ENCODE peak calls at places on chromosomes 4 and X, in eight cellular contexts. B is HL-60, H is fibroblast of lung, E is breast epithelium, S is AG04450, V is neural progenitor cell, D is pancreas, U is hepatocyte. N is an unnamed sample.

GRCh38 chr4:147809171-147809570 is 77.3 kb downstream of the ARHGAP10 start:
- DNase-seq in B (no peak), H (no peak), E (no peak), S (no peak), V (no peak), D (no peak), U (no peak), N (no peak)

GRCh38 chrX:97860206-97860605 is 976.5 kb downstream of the RPA4 start:
- DNase-seq in B (no peak), H (peak), E (no peak), S (peak), V (no peak), D (no peak), U (no peak), N (no peak)

GRCh38 chr4:85419103-85419502 is 55.8 kb upstream of the ARHGAP24 start:
- DNase-seq in B (no peak), H (peak), E (no peak), S (no peak), V (no peak), D (no peak), U (no peak), N (no peak)

GRCh38 chr4:113086172-113086695 is 36.8 kb downstream of the ANK2 start:
- DNase-seq in B (no peak), H (no peak), E (no peak), S (no peak), V (no peak), D (no peak), U (no peak), N (no peak)

GRCh38 chrX:22674947-22675346 is 324.8 kb upstream of the DDX53 start:
- DNase-seq in B (no peak), H (no peak), E (no peak), S (no peak), V (peak), D (no peak), U (no peak), N (no peak)

GRCh38 chr4:165784672-165785071 is 88.4 kb upstream of the TLL1 start:
- DNase-seq in B (no peak), H (no peak), E (no peak), S (no peak), V (no peak), D (no peak), U (no peak), N (no peak)

GRCh38 chrX:49039598-49040375 is 3.4 kb downstream of the TFE3 start:
- DNase-seq in B (peak), H (peak), E (no peak), S (peak), V (peak), D (peak), U (peak), N (peak)

GRCh38 chr4:145507636-145508035 is 26.0 kb downstream of the SMAD1 start:
- DNase-seq in B (no peak), H (peak), E (no peak), S (no peak), V (no peak), D (no peak), U (no peak), N (no peak)

GRCh38 chrX:25860322-25860721 is 277.8 kb upstream of the MAGEB18 start:
- DNase-seq in B (no peak), H (no peak), E (no peak), S (no peak), V (no peak), D (no peak), U (no peak), N (no peak)

GRCh38 chr4:124144302-124144701 is 568.2 kb downstream of the ANKRD50 start:
- DNase-seq in B (no peak), H (peak), E (no peak), S (no peak), V (no peak), D (no peak), U (no peak), N (no peak)

GRCh38 chr4:120691106-120691505 is 231.4 kb downstream of the PRDM5 start:
- DNase-seq in B (no peak), H (peak), E (no peak), S (no peak), V (no peak), D (no peak), U (no peak), N (no peak)

GRCh38 chr4:71216316-71216959 is 122.4 kb upstream of the SLC4A4 start:
- DNase-seq in B (no peak), H (no peak), E (no peak), S (no peak), V (no peak), D (no peak), U (no peak), N (no peak)
- H3K27ac ChIP-seq in B (no peak), H (no peak), E (no peak), S (no peak), V (no peak), D (no peak), U (no peak), N (no peak)

DNA sequence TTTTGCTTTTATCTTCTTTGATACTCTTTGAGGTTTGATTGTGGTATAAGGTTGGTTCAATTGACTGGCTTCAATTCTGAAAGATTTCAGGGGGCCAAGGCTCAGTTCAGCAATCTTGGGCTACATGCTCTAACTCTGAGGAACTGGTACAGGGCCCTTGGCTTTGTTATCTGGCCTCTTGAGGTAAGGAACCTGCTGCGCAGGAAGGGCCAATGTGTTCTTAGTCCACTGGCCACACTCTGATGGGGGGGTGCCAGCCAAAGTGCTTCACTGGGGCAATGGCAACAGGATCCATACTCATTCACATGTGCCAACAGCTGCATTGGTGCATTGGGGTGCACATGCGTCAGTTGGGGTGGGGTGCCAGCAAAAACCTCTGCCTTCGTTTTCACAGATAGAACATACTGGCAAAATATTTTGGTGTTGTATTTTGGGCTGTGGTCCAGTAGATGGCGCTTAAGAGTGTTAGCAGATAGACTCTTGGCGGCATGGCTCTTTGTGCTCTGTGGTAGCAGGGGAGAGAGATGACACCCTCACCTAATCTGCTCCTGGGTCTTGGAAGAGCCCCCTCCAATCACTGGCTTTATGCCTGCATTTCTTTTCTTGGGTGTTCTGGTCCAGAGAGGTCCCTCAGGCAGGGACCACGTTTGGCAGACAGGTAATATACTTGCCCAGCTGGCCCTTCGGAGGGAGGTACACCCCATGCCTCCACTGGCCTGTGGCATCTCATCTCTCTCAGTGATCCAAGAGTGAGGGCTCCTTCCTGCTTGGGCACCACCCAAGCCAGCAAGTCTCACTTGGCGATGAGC is 42.9 kb downstream of the NDST3 start:
- DNase-seq in B (peak), H (peak), E (no peak), S (no peak), V (peak), D (no peak), U (peak), N (no peak)
- TF ChIP-seq CTCF in B (peak), H (peak), E (no peak), S (peak), V (peak), D (no peak), U (peak), N (no peak)

GRCh38 chr4:180567080-180567479 is 1676.1 kb upstream of the TENM3 start:
- DNase-seq in B (no peak), H (no peak), E (no peak), S (no peak), V (no peak), D (no peak), U (no peak), N (no peak)
- H3K27ac ChIP-seq in B (no peak), H (no peak), E (no peak), S (no peak), V (no peak), D (no peak), U (no peak), N (no peak)

GRCh38 chr4:8840816-8841455 is 30.7 kb downstream of the HMX1 start:
- DNase-seq in B (no peak), H (no peak), E (peak), S (no peak), V (no peak), D (peak), U (no peak), N (no peak)

GRCh38 chr4:8838296-8838695 is 33.3 kb downstream of the HMX1 start:
- DNase-seq in B (no peak), H (no peak), E (peak), S (no peak), V (no peak), D (no peak), U (no peak), N (no peak)

GRCh38 chr4:8838911-8839431 is 32.7 kb downstream of the HMX1 start:
- DNase-seq in B (no peak), H (no peak), E (peak), S (no peak), V (no peak), D (no peak), U (no peak), N (no peak)

GRCh38 chr4:8841678-8842268 is 29.9 kb downstream of the HMX1 start:
- DNase-seq in B (no peak), H (no peak), E (no peak), S (no peak), V (no peak), D (no peak), U (no peak), N (no peak)

GRCh38 chr4:8840006-8840793 is 31.4 kb downstream of the HMX1 start:
- DNase-seq in B (no peak), H (no peak), E (peak), S (no peak), V (no peak), D (peak), U (no peak), N (no peak)
- TF ChIP-seq CTCF in B (no peak), H (no peak), E (no peak), S (no peak), V (no peak), D (no peak), U (no peak), N (no peak)

GRCh38 chr4:153087671-153088194 is 116.5 kb upstream of the TRIM2 start:
- DNase-seq in B (no peak), H (no peak), E (no peak), S (no peak), V (no peak), D (no peak), U (no peak), N (no peak)

GRCh38 chr4:153094435-153094834 is 109.8 kb upstream of the TRIM2 start:
- DNase-seq in B (no peak), H (no peak), E (no peak), S (no peak), V (no peak), D (no peak), U (no peak), N (no peak)

GRCh38 chr4:153084939-153085630 is 119.2 kb upstream of the TRIM2 start:
- DNase-seq in B (peak), H (peak), E (peak), S (peak), V (peak), D (peak), U (peak), N (peak)

GRCh38 chr4:153090670-153091385 is 113.4 kb upstream of the TRIM2 start:
- DNase-seq in B (no peak), H (no peak), E (no peak), S (no peak), V (no peak), D (no peak), U (no peak), N (no peak)

GRCh38 chr4:153089781-153090180 is 114.5 kb upstream of the TRIM2 start:
- DNase-seq in B (no peak), H (no peak), E (no peak), S (no peak), V (no peak), D (no peak), U (no peak), N (no peak)
- H3K27ac ChIP-seq in B (no peak), H (no peak), E (no peak), S (no peak), V (no peak), D (no peak), U (no peak), N (no peak)

GRCh38 chr4:70902577-70903281 is 560 bp downstream of the MOB1B start:
- DNase-seq in B (no peak), H (no peak), E (no peak), S (no peak), V (no peak), D (no peak), U (no peak), N (peak)
- TF ChIP-seq CTCF in B (no peak), H (no peak), E (no peak), S (no peak), V (no peak), D (no peak), U (no peak), N (no peak)